ENCODE peak calls at places on chromosomes 4 and X, in nine cellular contexts. One of them, this sample, is unnamed.

GRCh38 chr4:76377922-76378321 is 43.0 kb downstream of the CCDC158 start:
- DNase-seq in kidney: no peak
- DNase-seq in heart right ventricle: no peak
- DNase-seq in A549: peak; percentile 15
- DNase-seq in upper lobe of right lung: peak; percentile 62
- DNase-seq in brain microvascular endothelial cell: peak; percentile 60
- DNase-seq in breast epithelium: no peak
- DNase-seq in H9: no peak
- DNase-seq in CD8-positive, alpha-beta T cell: peak; percentile 40
- DNase-seq in this sample: no peak

GRCh38 chr4:76339364-76339763 is 32.8 kb downstream of the STBD1 start:
- DNase-seq in breast epithelium: no peak
- DNase-seq in A549: no peak
- DNase-seq in CD8-positive, alpha-beta T cell: no peak
- DNase-seq in kidney: no peak
- DNase-seq in brain microvascular endothelial cell: no peak
- DNase-seq in H9: no peak
- DNase-seq in heart right ventricle: no peak
- DNase-seq in upper lobe of right lung: no peak
- DNase-seq in this sample: no peak

GRCh38 chr4:33302298-33302697 is 2582.1 kb downstream of the PCDH7 start:
- DNase-seq in brain microvascular endothelial cell: no peak
- DNase-seq in breast epithelium: no peak
- DNase-seq in kidney: no peak
- DNase-seq in heart right ventricle: no peak
- DNase-seq in H9: no peak
- DNase-seq in upper lobe of right lung: no peak
- DNase-seq in A549: no peak
- DNase-seq in CD8-positive, alpha-beta T cell: no peak
- DNase-seq in this sample: no peak

GRCh38 chr4:127732623-127733199 is 2.5 kb downstream of the SLC25A31 start:
- DNase-seq in heart right ventricle: no peak
- DNase-seq in CD8-positive, alpha-beta T cell: no peak
- DNase-seq in A549: peak; percentile 38
- DNase-seq in brain microvascular endothelial cell: peak; percentile 31
- DNase-seq in kidney: no peak
- DNase-seq in upper lobe of right lung: no peak
- DNase-seq in H9: no peak
- DNase-seq in breast epithelium: no peak
- DNase-seq in this sample: no peak

GRCh38 chrX:47351706-47352105 is 18.7 kb upstream of the ZNF157 start:
- DNase-seq in heart right ventricle: no peak
- DNase-seq in upper lobe of right lung: no peak
- DNase-seq in CD8-positive, alpha-beta T cell: no peak
- DNase-seq in A549: no peak
- DNase-seq in H9: no peak
- DNase-seq in kidney: no peak
- DNase-seq in breast epithelium: no peak
- DNase-seq in brain microvascular endothelial cell: peak; percentile 24
- DNase-seq in this sample: no peak

GRCh38 chr4:15778191-15778741 is at the start of gene CD38:
- DNase-seq in brain microvascular endothelial cell: peak; percentile 8
- DNase-seq in heart right ventricle: peak; percentile 60
- DNase-seq in kidney: peak; percentile 79
- DNase-seq in breast epithelium: no peak
- DNase-seq in CD8-positive, alpha-beta T cell: peak; percentile 24
- DNase-seq in H9: peak; percentile 60
- DNase-seq in upper lobe of right lung: peak; percentile 69
- DNase-seq in A549: peak; percentile 10
- DNase-seq in this sample: no peak

GRCh38 chrX:2484721-2485459 is 15.9 kb downstream of the DHRSX start:
- DNase-seq in upper lobe of right lung: no peak
- DNase-seq in breast epithelium: no peak
- DNase-seq in A549: no peak
- DNase-seq in heart right ventricle: peak; percentile 26
- DNase-seq in brain microvascular endothelial cell: peak; percentile 56
- DNase-seq in CD8-positive, alpha-beta T cell: no peak
- DNase-seq in H9: no peak
- DNase-seq in kidney: no peak
- DNase-seq in this sample: peak; percentile 64

GRCh38 chrX:26138043-26138442 is at the start of gene MAGEB18:
- DNase-seq in breast epithelium: no peak
- DNase-seq in kidney: no peak
- DNase-seq in brain microvascular endothelial cell: no peak
- DNase-seq in CD8-positive, alpha-beta T cell: no peak
- DNase-seq in upper lobe of right lung: no peak
- DNase-seq in A549: no peak
- DNase-seq in H9: no peak
- DNase-seq in heart right ventricle: no peak
- DNase-seq in this sample: no peak

GRCh38 chr4:2417765-2418651 is at the start of gene ZFYVE28:
- DNase-seq in CD8-positive, alpha-beta T cell: no peak
- DNase-seq in upper lobe of right lung: peak; percentile 76
- DNase-seq in A549: peak; percentile 22
- DNase-seq in brain microvascular endothelial cell: no peak
- DNase-seq in H9: no peak
- DNase-seq in heart right ventricle: no peak
- DNase-seq in kidney: peak; percentile 82
- DNase-seq in breast epithelium: no peak
- DNase-seq in this sample: no peak

GRCh38 chrX:55818673-55819375 is 101.3 kb downstream of the RRAGB start:
- DNase-seq in kidney: no peak
- DNase-seq in A549: no peak
- DNase-seq in heart right ventricle: no peak
- DNase-seq in brain microvascular endothelial cell: no peak
- DNase-seq in H9: no peak
- DNase-seq in upper lobe of right lung: no peak
- DNase-seq in CD8-positive, alpha-beta T cell: no peak
- DNase-seq in breast epithelium: no peak
- DNase-seq in this sample: no peak

GRCh38 chr4:184913356-184914143 is 87.8 kb upstream of the ACSL1 start:
- DNase-seq in breast epithelium: no peak
- DNase-seq in CD8-positive, alpha-beta T cell: no peak
- DNase-seq in heart right ventricle: no peak
- DNase-seq in brain microvascular endothelial cell: no peak
- DNase-seq in upper lobe of right lung: no peak
- DNase-seq in A549: no peak
- DNase-seq in H9: no peak
- DNase-seq in kidney: no peak
- DNase-seq in this sample: no peak

GRCh38 chr4:41362647-41363383 is 106.1 kb downstream of the UCHL1 start:
- DNase-seq in breast epithelium: no peak
- DNase-seq in CD8-positive, alpha-beta T cell: no peak
- DNase-seq in H9: peak; percentile 83
- DNase-seq in heart right ventricle: no peak
- DNase-seq in brain microvascular endothelial cell: no peak
- DNase-seq in kidney: no peak
- DNase-seq in upper lobe of right lung: no peak
- DNase-seq in A549: no peak
- DNase-seq in this sample: no peak

DNA sequence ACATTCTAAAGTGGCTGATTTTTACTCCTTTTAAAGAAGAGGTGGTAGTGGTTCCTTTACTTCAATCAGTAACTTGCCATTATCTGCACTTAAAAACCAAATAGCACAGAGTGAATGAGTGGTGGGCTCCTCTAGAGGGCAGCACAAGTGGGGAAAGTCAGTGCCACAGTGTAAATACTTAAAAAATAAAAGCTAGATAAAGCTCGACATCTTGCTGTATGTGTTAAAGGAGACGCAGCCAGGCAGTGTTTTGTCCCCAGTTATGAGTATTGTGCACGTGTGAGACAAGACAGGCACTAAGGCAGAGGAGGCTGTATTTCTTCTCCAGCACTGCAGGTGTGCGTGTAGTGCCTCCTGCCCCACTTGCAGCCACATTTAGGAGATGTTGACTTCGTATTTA is 24.6 kb downstream of the NAP1L5 start:
- DNase-seq in kidney: no peak
- DNase-seq in breast epithelium: no peak
- DNase-seq in H9: peak; percentile 44
- DNase-seq in CD8-positive, alpha-beta T cell: peak; percentile 23
- DNase-seq in heart right ventricle: no peak
- DNase-seq in A549: no peak
- DNase-seq in brain microvascular endothelial cell: peak; percentile 48
- DNase-seq in upper lobe of right lung: no peak
- DNase-seq in this sample: no peak
- TF ChIP-seq CTCF in kidney: peak; percentile 38
- TF ChIP-seq CTCF in breast epithelium: no peak
- TF ChIP-seq CTCF in H9: peak; percentile 86
- TF ChIP-seq CTCF in CD8-positive, alpha-beta T cell: peak; percentile 52
- TF ChIP-seq CTCF in heart right ventricle: peak; percentile 65
- TF ChIP-seq CTCF in A549: peak; percentile 51
- TF ChIP-seq CTCF in brain microvascular endothelial cell: peak; percentile 87
- TF ChIP-seq CTCF in upper lobe of right lung: peak; percentile 48
- TF ChIP-seq CTCF in this sample: peak; percentile 81

GRCh38 chr4:44674471-44674870 is 3.7 kb upstream of the GUF1 start:
- DNase-seq in heart right ventricle: no peak
- DNase-seq in A549: no peak
- DNase-seq in H9: no peak
- DNase-seq in upper lobe of right lung: no peak
- DNase-seq in brain microvascular endothelial cell: no peak
- DNase-seq in breast epithelium: no peak
- DNase-seq in CD8-positive, alpha-beta T cell: no peak
- DNase-seq in kidney: no peak
- DNase-seq in this sample: no peak

GRCh38 chr4:44679060-44679459 is 840 bp downstream of the GUF1 start:
- DNase-seq in A549: no peak
- DNase-seq in upper lobe of right lung: no peak
- DNase-seq in kidney: no peak
- DNase-seq in breast epithelium: no peak
- DNase-seq in CD8-positive, alpha-beta T cell: no peak
- DNase-seq in heart right ventricle: no peak
- DNase-seq in H9: no peak
- DNase-seq in brain microvascular endothelial cell: no peak
- DNase-seq in this sample: no peak

DNA sequence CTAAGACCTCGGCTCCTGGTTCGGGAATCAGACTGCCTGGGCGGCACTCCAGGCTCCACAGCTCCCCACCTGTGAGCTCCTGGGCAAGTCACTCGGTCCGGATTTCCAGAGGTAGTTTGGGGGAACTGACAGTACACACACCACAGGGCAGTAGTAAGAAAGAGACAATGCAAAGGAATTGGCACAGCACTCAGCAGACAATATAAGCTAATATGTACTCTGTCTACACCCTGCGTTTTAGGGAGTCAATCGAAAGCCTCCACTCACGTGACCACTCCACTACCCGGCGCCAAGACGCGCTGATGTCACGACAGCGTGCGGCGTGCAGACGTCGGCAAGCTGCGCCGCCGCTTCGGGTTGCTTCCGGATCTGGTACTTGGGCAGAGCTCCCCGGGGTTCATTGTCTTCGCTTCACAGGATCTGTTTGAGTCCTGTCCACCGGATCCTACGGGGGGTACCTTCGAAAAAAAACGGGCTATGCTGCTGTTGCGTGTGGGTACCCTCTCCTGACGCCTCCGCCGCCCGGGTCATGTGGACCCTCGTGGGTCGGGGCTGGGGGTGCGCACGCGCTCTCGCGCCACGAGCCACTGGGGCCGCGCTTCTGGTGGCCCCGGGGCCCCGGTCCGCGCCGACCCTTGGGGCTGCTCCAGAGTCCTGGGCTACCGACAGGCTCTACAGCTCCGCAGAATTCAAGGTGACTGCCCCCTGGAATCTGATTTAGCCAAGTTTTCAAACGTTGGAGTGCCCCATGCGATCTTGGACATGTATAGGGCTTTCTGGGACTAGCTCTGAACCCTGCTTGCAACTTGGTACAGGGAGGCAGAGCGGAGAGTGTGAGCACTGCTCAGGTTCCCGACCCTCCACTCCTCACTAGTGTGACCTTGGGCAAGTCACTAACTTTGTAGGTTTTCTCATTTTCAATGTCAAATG is at the start of gene GUF1:
- DNase-seq in kidney: peak; percentile 97
- DNase-seq in A549: peak; percentile 38
- DNase-seq in H9: peak; percentile 92
- DNase-seq in heart right ventricle: peak; percentile 89
- DNase-seq in upper lobe of right lung: peak; percentile 96
- DNase-seq in brain microvascular endothelial cell: peak; percentile 86
- DNase-seq in breast epithelium: peak; percentile 85
- DNase-seq in CD8-positive, alpha-beta T cell: peak; percentile 86
- DNase-seq in this sample: no peak
- TF ChIP-seq CTCF in kidney: no peak
- TF ChIP-seq CTCF in A549: no peak
- TF ChIP-seq CTCF in H9: no peak
- TF ChIP-seq CTCF in heart right ventricle: no peak
- TF ChIP-seq CTCF in upper lobe of right lung: no peak
- TF ChIP-seq CTCF in brain microvascular endothelial cell: no peak
- TF ChIP-seq CTCF in breast epithelium: no peak
- TF ChIP-seq CTCF in CD8-positive, alpha-beta T cell: no peak
- TF ChIP-seq CTCF in this sample: peak; percentile 31

DNA sequence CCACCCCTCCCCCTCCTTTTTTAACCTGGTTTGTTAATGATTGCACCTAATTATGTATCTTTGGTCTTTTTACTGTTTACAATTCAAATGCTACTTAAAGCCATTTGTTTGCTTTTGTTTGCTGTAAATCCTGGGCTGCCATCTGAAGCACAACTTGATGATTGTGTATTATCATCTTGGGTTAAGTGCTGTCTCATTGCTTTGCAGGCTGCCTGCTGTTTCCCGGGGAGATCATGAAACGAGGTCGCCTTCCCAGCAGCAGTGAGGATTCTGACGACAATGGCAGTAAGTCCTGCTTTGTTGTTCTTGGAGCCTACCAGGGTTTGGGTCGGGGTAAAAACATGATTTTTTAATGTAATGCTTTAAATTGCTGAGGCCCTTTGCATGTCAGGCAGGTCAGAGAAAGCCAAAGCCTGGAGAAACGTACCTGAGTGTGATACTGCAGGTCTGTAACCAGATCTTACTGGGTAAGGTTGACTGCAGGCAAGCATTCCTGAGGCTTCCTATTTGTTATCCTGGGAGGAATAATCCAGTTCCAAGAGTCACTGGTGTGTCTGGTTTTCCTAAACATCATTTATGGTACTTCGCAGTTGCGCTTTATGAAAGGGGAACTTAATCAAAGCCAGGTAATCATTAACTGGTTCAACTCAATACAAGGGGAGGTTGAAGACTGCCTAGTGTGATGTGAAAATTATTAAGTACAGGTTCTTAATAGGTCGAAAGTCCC is 22.2 kb downstream of the JADE1 start:
- DNase-seq in heart right ventricle: no peak
- DNase-seq in kidney: no peak
- DNase-seq in H9: peak; percentile 70
- DNase-seq in upper lobe of right lung: no peak
- DNase-seq in breast epithelium: no peak
- DNase-seq in brain microvascular endothelial cell: peak; percentile 69
- DNase-seq in A549: no peak
- DNase-seq in CD8-positive, alpha-beta T cell: no peak
- DNase-seq in this sample: no peak
- TF ChIP-seq CTCF in heart right ventricle: no peak
- TF ChIP-seq CTCF in kidney: no peak
- TF ChIP-seq CTCF in H9: no peak
- TF ChIP-seq CTCF in upper lobe of right lung: no peak
- TF ChIP-seq CTCF in breast epithelium: no peak
- TF ChIP-seq CTCF in brain microvascular endothelial cell: no peak
- TF ChIP-seq CTCF in A549: no peak
- TF ChIP-seq CTCF in CD8-positive, alpha-beta T cell: no peak
- TF ChIP-seq CTCF in this sample: no peak

DNA sequence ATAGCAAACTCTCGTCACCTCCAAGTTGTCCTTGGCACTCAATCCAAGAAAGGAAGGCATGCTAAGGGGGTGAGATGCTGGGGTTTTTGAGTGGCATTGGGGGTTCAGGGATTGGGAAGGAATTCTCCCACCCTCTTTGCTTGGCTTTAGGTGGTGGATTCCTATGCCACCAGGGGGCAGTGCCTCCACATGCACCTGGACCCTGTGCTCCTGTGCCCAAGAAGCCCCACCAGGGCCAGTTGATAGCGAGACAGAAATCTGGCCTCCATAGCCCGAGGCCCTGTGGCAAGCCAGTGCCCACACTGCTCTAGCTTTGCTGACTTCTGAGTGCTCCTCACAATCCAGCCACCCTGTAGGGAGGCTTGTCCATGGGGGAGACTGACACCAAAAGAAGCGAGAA is 2.0 kb upstream of the FATE1 start:
- DNase-seq in heart right ventricle: no peak
- DNase-seq in brain microvascular endothelial cell: peak; percentile 13
- DNase-seq in breast epithelium: no peak
- DNase-seq in kidney: no peak
- DNase-seq in H9: peak; percentile 55
- DNase-seq in A549: peak; percentile 61
- DNase-seq in upper lobe of right lung: no peak
- DNase-seq in CD8-positive, alpha-beta T cell: no peak
- DNase-seq in this sample: no peak
- TF ChIP-seq CTCF in heart right ventricle: peak; percentile 58
- TF ChIP-seq CTCF in brain microvascular endothelial cell: peak; percentile 59
- TF ChIP-seq CTCF in breast epithelium: peak; percentile 12
- TF ChIP-seq CTCF in kidney: no peak
- TF ChIP-seq CTCF in H9: peak; percentile 70
- TF ChIP-seq CTCF in A549: peak; percentile 52
- TF ChIP-seq CTCF in upper lobe of right lung: peak; percentile 30
- TF ChIP-seq CTCF in CD8-positive, alpha-beta T cell: no peak
- TF ChIP-seq CTCF in this sample: peak; percentile 36

This sample was measured in chondrocyte.